ENCODE peak calls at places on chromosomes 2 and 18, in eight cellular contexts. H, N, R, A, G, Q, W and C are unnamed samples.
A peak's percentile ranks its signal among the peaks of the same experiment; 100 is the strongest.

GRCh38 chr2:196677404-196677803 is 37.9 kb downstream of the CCDC150 start:
- DNase-seq in H (no peak), N (no peak), R (peak; percentile 11), A (no peak), G (no peak), Q (no peak), W (peak; percentile 23), C (no peak)

GRCh38 chr2:149650006-149650405 is 62.4 kb upstream of the MMADHC start:
- DNase-seq in H (no peak), N (no peak), R (peak; percentile 72), A (no peak), G (no peak), Q (no peak), W (no peak), C (no peak)

GRCh38 chr2:29749041-29749440 is 172.3 kb downstream of the ALK start:
- DNase-seq in H (no peak), N (no peak), R (no peak), A (no peak), G (peak; percentile 18), Q (no peak), W (no peak), C (no peak)

GRCh38 chr2:73870084-73870483 is 22.7 kb upstream of the ACTG2 start:
- DNase-seq in H (no peak), N (no peak), R (peak; percentile 6), A (no peak), G (no peak), Q (no peak), W (peak; percentile 94), C (no peak)

GRCh38 chr18:35463837-35464236 is 33.9 kb downstream of the INO80C start:
- DNase-seq in H (no peak), N (no peak), R (no peak), A (no peak), G (no peak), Q (no peak), W (no peak), C (no peak)

GRCh38 chr2:39511786-39512433 is 74.8 kb upstream of the MAP4K3 start:
- DNase-seq in H (no peak), N (no peak), R (no peak), A (no peak), G (no peak), Q (no peak), W (no peak), C (no peak)

GRCh38 chr2:104502904-104503303 is 351.0 kb upstream of the POU3F3 start:
- DNase-seq in H (no peak), N (no peak), R (no peak), A (no peak), G (no peak), Q (no peak), W (no peak), C (no peak)

GRCh38 chr18:58180738-58181353 is 136.8 kb downstream of the NEDD4L start:
- DNase-seq in H (peak; percentile 61), N (no peak), R (peak; percentile 44), A (peak; percentile 74), G (peak; percentile 75), Q (peak; percentile 15), W (peak; percentile 16), C (peak; percentile 98)

GRCh38 chr18:22233271-22233670 is 63.9 kb downstream of the GATA6 start:
- DNase-seq in H (no peak), N (no peak), R (no peak), A (no peak), G (no peak), Q (no peak), W (no peak), C (no peak)

GRCh38 chr2:211364911-211365310 is 808.5 kb downstream of the CPS1 start:
- DNase-seq in H (no peak), N (no peak), R (no peak), A (no peak), G (no peak), Q (no peak), W (no peak), C (no peak)

GRCh38 chr2:172276961-172277360 is 150.4 kb upstream of the ITGA6 start:
- DNase-seq in H (no peak), N (no peak), R (no peak), A (no peak), G (no peak), Q (no peak), W (no peak), C (no peak)